ENCODE peak calls at places on chromosomes 6 and 20, in four cellular contexts. H, C, I and O are unnamed samples.
A peak's percentile ranks its signal among the peaks of the same experiment; 100 is the strongest.

GRCh38 chr6:116665464-116665863 is 3.1 kb downstream of the ZUP1 start:
- DNase-seq in I (no peak), H (no peak), C (no peak), O (no peak)

GRCh38 chr6:41836022-41836659 is 48.6 kb downstream of the TOMM6 start:
- DNase-seq in C (no peak), I (no peak), H (peak; percentile 19), O (no peak)

GRCh38 chr6:112931835-112932234 is 584.7 kb downstream of the RFPL4B start:
- DNase-seq in I (no peak), C (no peak), H (peak; percentile 77), O (no peak)

GRCh38 chr6:155185544-155185943 is 78.3 kb upstream of the CLDN20 start:
- DNase-seq in I (no peak), H (peak; percentile 19), C (no peak), O (no peak)

GRCh38 chr20:31673943-31674463 is 36.3 kb downstream of the COX4I2 start:
- DNase-seq in H (no peak), C (no peak), I (no peak), O (no peak)

GRCh38 chr6:116287668-116288282 is 8.0 kb upstream of the TSPYL1 start:
- DNase-seq in I (no peak), C (no peak), H (peak; percentile 70), O (no peak)

GRCh38 chr20:2331092-2331491 is 35.3 kb downstream of the TGM3 start:
- DNase-seq in C (no peak), I (no peak), H (no peak), O (peak; percentile 70)

GRCh38 chr6:17280552-17281090 is 540 bp upstream of the RBM24 start:
- DNase-seq in C (peak; percentile 73), I (no peak), H (peak; percentile 31), O (peak; percentile 86)

GRCh38 chr6:122114733-122115132 is 284.7 kb upstream of the HSF2 start:
- DNase-seq in C (no peak), H (no peak), I (no peak), O (no peak)

GRCh38 chr20:40813213-40813510 is 124.1 kb upstream of the MAFB start:
- DNase-seq in H (no peak), C (peak; percentile 37), I (no peak), O (peak; percentile 67)

GRCh38 chr6:21731411-21732031 is 138.0 kb downstream of the SOX4 start:
- DNase-seq in H (peak; percentile 68), I (no peak), C (no peak), O (no peak)

GRCh38 chr6:47440722-47441121 is 36.9 kb upstream of the CD2AP start:
- DNase-seq in H (no peak), C (no peak), I (no peak), O (no peak)

GRCh38 chr6:127198549-127198948 is 68.1 kb upstream of the RNF146 start:
- DNase-seq in I (no peak), H (peak; percentile 48), C (no peak), O (no peak)

GRCh38 chr6:169722362-169723199 is 1.7 kb downstream of the PHF10 start:
- DNase-seq in C (no peak), H (peak; percentile 65), I (peak; percentile 29), O (no peak)

GRCh38 chr20:14801591-14802325 is 464.3 kb upstream of the FLRT3 start:
- DNase-seq in C (no peak), I (no peak), H (no peak), O (no peak)

GRCh38 chr6:165497472-165497871 is 165.6 kb downstream of the PDE10A start:
- DNase-seq in H (no peak), I (no peak), C (no peak), O (no peak)

GRCh38 chr6:11909696-11910132 is 102.4 kb upstream of the HIVEP1 start:
- DNase-seq in H (peak; percentile 68), I (no peak), C (no peak), O (no peak)

GRCh38 chr6:44229376-44230033 is 6.1 kb downstream of the SLC29A1 start:
- DNase-seq in I (no peak), C (no peak), H (no peak), O (no peak)

GRCh38 chr20:25038103-25038410 is 19.9 kb downstream of the ACSS1 start:
- DNase-seq in C (no peak), I (no peak), H (no peak), O (no peak)

GRCh38 chr20:49964964-49965780 is 17.6 kb upstream of the SNAI1 start:
- DNase-seq in I (no peak), C (no peak), H (peak; percentile 51), O (no peak)

GRCh38 chr6:116963972-116964371 is 86.9 kb downstream of the RFX6 start:
- DNase-seq in I (no peak), C (no peak), H (no peak), O (no peak)

GRCh38 chr20:34982270-34983088 is 26.8 kb downstream of the MYH7B start:
- DNase-seq in C (no peak), I (no peak), H (no peak), O (no peak)

GRCh38 chr20:43731469-43731868 is 4.7 kb upstream of the GTSF1L start:
- DNase-seq in H (peak; percentile 74), C (no peak), I (no peak), O (no peak)

GRCh38 chr6:167399599-167399998 is 74.7 kb downstream of the TTLL2 start:
- DNase-seq in I (no peak), C (peak; percentile 58), H (no peak), O (no peak)

GRCh38 chr6:105384004-105384403 is 18.9 kb downstream of the PREP start:
- DNase-seq in H (no peak), I (no peak), C (no peak), O (no peak)

GRCh38 chr6:118843685-118844390 is 50.1 kb upstream of the ASF1A start:
- DNase-seq in I (no peak), H (peak; percentile 20), C (no peak), O (no peak)

GRCh38 chr6:39276379-39276995 is 37.7 kb downstream of the KCNK17 start:
- DNase-seq in I (no peak), C (no peak), H (no peak), O (no peak)

GRCh38 chr6:12011276-12012112 is 618 bp upstream of the HIVEP1 start:
- DNase-seq in I (peak; percentile 97), H (peak; percentile 99), C (peak; percentile 93), O (peak; percentile 98)

GRCh38 chr20:56827763-56828162 is 198.7 kb downstream of the TFAP2C start:
- DNase-seq in I (no peak), H (peak; percentile 13), C (no peak), O (no peak)

GRCh38 chr20:20277772-20278382 is 90.0 kb upstream of the INSM1 start:
- DNase-seq in H (no peak), C (no peak), I (no peak), O (no peak)

GRCh38 chr20:38555395-38555794 is 25.6 kb upstream of the ADIG start:
- DNase-seq in H (no peak), C (no peak), I (no peak), O (no peak)

GRCh38 chr20:18416478-18416877 is 50.4 kb downstream of the DZANK1 start:
- DNase-seq in I (no peak), C (no peak), H (no peak), O (no peak)

GRCh38 chr6:88983532-88983931 is 20.1 kb upstream of the RNGTT start:
- DNase-seq in H (peak; percentile 74), C (no peak), I (no peak), O (no peak)